ENCODE peak calls at places on chromosome 1, in six cellular contexts. S is neuronal stem cell, H is IMR-90, Q is H9, B is trophoblast cell, R is H1. P is an unnamed sample.

GRCh38 chr1:220884109-220884980 is 5.1 kb downstream of the HLX start:
- DNase-seq in S (no peak), H (no peak), Q (peak), B (no peak), R (no peak), P (peak)

GRCh38 chr1:13828454-13829151 is 128.6 kb downstream of the PRDM2 start:
- DNase-seq in S (no peak), H (no peak), Q (peak), B (no peak), R (peak), P (no peak)

GRCh38 chr1:91763252-91763651 is 122.7 kb downstream of the TGFBR3 start:
- DNase-seq in S (no peak), H (peak), Q (no peak), B (peak), R (no peak), P (peak)

GRCh38 chr1:54323324-54323739 is 82.9 kb downstream of the SSBP3 start:
- DNase-seq in S (no peak), H (no peak), Q (peak), B (peak), R (no peak), P (no peak)

GRCh38 chr1:7640920-7641319 is 130.2 kb upstream of the VAMP3 start:
- DNase-seq in S (no peak), H (no peak), Q (no peak), B (no peak), R (no peak), P (no peak)

GRCh38 chr1:9207086-9207485 is 27.5 kb upstream of the H6PD start:
- DNase-seq in S (no peak), H (peak), Q (no peak), B (no peak), R (no peak), P (peak)

GRCh38 chr1:151165281-151165737 is 393 bp downstream of the LYSMD1 start:
- DNase-seq in S (peak), H (peak), Q (peak), B (no peak), R (no peak), P (peak)

GRCh38 chr1:213389061-213389581 is 338.1 kb downstream of the RPS6KC1 start:
- DNase-seq in S (no peak), H (no peak), Q (no peak), B (no peak), R (no peak), P (no peak)

GRCh38 chr1:235826102-235826854 is 40.4 kb downstream of the LYST start:
- DNase-seq in S (no peak), H (no peak), Q (no peak), B (no peak), R (no peak), P (no peak)

GRCh38 chr1:32773764-32774463 is 43.2 kb downstream of the YARS1 start:
- DNase-seq in S (no peak), H (no peak), Q (no peak), B (no peak), R (no peak), P (no peak)

GRCh38 chr1:224929335-224930237 is at the start of gene DNAH14:
- DNase-seq in S (peak), H (peak), Q (peak), B (peak), R (peak), P (peak)

GRCh38 chr1:20142001-20142710 is 3.0 kb downstream of the PLA2G2F start:
- DNase-seq in S (no peak), H (no peak), Q (no peak), B (no peak), R (no peak), P (no peak)

GRCh38 chr1:55611123-55611522 is 396.0 kb upstream of the USP24 start:
- DNase-seq in S (no peak), H (no peak), Q (no peak), B (no peak), R (no peak), P (no peak)

GRCh38 chr1:214447557-214447871 is 103.9 kb downstream of the PTPN14 start:
- DNase-seq in S (no peak), H (no peak), Q (no peak), B (no peak), R (no peak), P (peak)

GRCh38 chr1:31587720-31588423 is 11.6 kb downstream of the TINAGL1 start:
- DNase-seq in S (peak), H (no peak), Q (peak), B (no peak), R (no peak), P (peak)

GRCh38 chr1:200714504-200715187 is 24.0 kb upstream of the CAMSAP2 start:
- DNase-seq in S (no peak), H (no peak), Q (no peak), B (no peak), R (no peak), P (no peak)

DNA sequence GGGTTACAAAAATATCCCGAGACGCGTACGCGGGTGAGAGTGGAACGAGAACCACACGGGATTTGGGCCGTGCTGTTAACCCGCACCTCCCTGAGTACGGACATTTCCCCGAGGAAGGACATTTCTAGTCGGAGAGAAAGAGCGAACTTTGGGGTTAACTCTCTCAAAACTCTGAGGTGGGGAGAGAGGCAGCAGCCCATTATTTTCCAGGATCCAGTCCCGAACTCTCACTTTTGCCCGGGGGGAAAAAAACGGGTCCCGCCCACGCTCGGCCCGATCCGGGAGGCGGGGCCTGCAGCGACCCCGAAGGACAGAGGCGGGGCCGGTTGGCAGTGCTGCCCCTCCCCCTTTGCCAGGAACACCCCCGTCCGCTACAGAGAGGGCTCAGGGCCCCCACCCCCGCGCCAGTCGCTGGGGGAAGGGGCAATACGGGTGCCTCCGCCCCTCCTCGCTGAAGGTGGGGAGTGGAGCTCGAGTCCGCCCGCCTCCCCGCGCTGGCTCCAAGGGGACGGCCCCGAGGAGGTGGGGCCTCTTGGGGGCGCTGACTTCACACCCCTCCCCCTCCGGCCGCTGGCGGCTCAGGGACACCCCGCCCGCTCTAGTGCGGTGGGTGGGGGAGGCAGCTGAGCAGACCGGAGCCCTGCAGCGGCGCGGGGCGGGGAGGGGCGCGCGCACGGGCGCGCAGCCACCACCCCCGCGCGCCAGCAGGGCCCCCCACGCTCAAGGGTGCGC is 722 bp downstream of the NUCKS1 start:
- DNase-seq in S (peak), H (peak), Q (peak), B (peak), R (peak), P (peak)
- H2BK120ac ChIP-seq in S (no peak), H (peak), Q (no peak), B (peak), R (no peak), P (peak)

DNA sequence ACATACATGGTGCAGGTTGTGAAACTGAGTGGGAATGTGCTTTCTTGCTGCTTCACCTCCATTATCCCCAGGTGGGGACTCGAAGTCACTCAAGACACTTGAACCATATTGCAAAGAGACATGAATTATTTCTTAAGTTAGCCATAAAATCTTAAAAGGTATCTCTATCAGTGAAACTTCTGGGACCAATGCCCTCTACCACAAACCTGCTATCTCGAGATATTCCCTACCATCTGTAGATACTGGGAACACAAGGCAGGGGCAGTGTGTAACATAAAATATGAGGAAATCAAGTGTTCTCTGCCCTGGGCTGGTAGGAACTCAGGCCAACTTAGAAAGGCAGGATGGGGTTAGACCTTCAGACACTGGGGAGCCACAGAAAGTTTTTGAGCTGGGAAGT is 1.3 kb upstream of the CD58 start:
- DNase-seq in S (no peak), H (no peak), Q (no peak), B (no peak), R (no peak), P (no peak)
- H3K9ac ChIP-seq in S (no peak), H (no peak), Q (no peak), B (no peak), R (no peak), P (peak)

GRCh38 chr1:211697356-211697755 is 21.9 kb upstream of the NEK2 start:
- DNase-seq in S (no peak), H (no peak), Q (no peak), B (no peak), R (no peak), P (no peak)
- H3K14ac ChIP-seq in S (no peak), H (no peak), Q (no peak), B (no peak), R (no peak), P (no peak)

GRCh38 chr1:227321035-227321434 is 2.7 kb upstream of the CDC42BPA start:
- DNase-seq in S (no peak), H (no peak), Q (no peak), B (no peak), R (no peak), P (no peak)
- H2BK120ac ChIP-seq in S (no peak), H (no peak), Q (no peak), B (no peak), R (no peak), P (no peak)

GRCh38 chr1:23618586-23619083 is 59.3 kb upstream of the ID3 start:
- DNase-seq in S (no peak), H (no peak), Q (no peak), B (no peak), R (no peak), P (no peak)

GRCh38 chr1:23617019-23617418 is 57.7 kb upstream of the ID3 start:
- DNase-seq in S (no peak), H (no peak), Q (no peak), B (no peak), R (no peak), P (no peak)

GRCh38 chr1:23620605-23621004 is 61.3 kb upstream of the ID3 start:
- DNase-seq in S (no peak), H (no peak), Q (no peak), B (no peak), R (no peak), P (no peak)

GRCh38 chr1:23622284-23622683 is 63.0 kb upstream of the ID3 start:
- DNase-seq in S (no peak), H (no peak), Q (no peak), B (no peak), R (no peak), P (no peak)

GRCh38 chr1:23619299-23620188 is 60.2 kb upstream of the ID3 start:
- DNase-seq in S (no peak), H (peak), Q (peak), B (peak), R (no peak), P (no peak)
- H3K9ac ChIP-seq in S (peak), H (no peak), Q (no peak), B (no peak), R (no peak), P (no peak)

GRCh38 chr1:100438789-100439188 is 86.5 kb downstream of the CDC14A start:
- DNase-seq in S (no peak), H (no peak), Q (no peak), B (no peak), R (no peak), P (no peak)
- H3K14ac ChIP-seq in S (no peak), H (no peak), Q (no peak), B (no peak), R (no peak), P (no peak)

DNA sequence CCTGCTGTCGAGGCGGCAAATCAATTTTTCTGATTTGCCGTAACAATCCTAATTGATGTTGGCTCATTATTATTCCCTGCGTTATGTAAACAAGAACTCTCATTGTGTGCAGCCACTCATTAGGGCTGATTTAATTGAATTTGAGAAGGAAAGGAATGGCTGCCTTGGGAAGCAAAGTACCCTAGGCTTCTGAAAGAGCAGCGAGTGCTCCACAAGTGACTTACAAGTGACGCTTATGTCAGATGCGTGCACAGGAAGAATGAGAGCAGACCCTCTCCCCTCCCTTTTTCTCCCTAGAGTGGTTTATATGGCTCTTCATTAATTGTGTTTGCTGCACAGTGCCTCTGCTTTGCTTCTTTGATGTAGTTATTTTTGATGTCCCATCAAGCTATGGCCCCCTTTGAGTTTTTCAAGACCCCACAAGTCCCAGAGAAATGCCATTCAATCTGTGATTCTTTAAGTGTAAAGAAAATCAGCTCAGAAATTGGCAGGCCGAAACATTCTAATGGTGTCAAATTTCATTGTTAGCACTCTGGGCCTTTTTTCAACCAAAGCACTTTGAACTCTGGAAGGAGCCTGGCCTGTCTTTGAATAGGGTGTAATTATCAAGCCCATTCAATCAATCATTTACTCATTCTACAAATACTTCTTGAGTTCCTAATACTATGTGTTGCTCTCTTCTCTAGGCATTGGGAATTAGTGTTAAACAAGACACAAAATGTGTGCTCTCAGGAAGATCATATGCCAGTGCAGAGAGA is 86.8 kb upstream of the VAV3 start:
- DNase-seq in S (peak), H (no peak), Q (no peak), B (no peak), R (no peak), P (no peak)
- H2BK120ac ChIP-seq in S (no peak), H (no peak), Q (no peak), B (no peak), R (peak), P (no peak)

DNA sequence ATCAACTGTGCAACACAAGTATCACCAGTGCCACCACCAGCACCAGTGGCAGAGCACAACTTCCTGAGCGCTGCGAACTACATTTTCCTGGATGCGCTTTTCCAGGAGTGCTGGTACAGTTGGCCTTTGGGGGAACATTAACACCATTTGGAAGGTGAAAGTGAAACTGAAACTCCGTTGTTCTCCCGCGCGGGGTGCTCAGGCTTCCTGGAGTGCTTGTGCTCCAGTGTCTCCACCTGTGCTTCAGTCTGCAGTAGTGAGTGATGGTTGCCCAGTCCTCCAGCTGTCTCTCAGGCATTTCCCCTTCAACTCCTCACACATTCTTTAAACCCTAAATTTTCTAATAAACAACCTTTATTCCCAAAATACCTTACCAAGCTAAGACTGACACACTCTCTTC is 187.8 kb downstream of the LRRIQ3 start:
- DNase-seq in S (no peak), H (no peak), Q (peak), B (no peak), R (no peak), P (no peak)
- H3K9ac ChIP-seq in S (no peak), H (no peak), Q (no peak), B (no peak), R (no peak), P (no peak)

GRCh38 chr1:38743184-38743583 is 116.4 kb downstream of the RRAGC start:
- DNase-seq in S (no peak), H (no peak), Q (no peak), B (no peak), R (no peak), P (no peak)
- H3K14ac ChIP-seq in S (no peak), H (no peak), Q (no peak), B (no peak), R (no peak), P (no peak)

P was measured in mesenchymal stem cell.